ENCODE peak calls at places on chromosome 10, in seven cellular contexts. J is mesenchymal stem cell, C is neuronal stem cell, Z is mesendoderm, I is H9, P is H1, W is trophoblast cell. H is an unnamed sample.

GRCh38 chr10:50917486-50917885 is 32.1 kb upstream of the A1CF start:
- DNase-seq in I (no peak), W (peak), J (peak), P (no peak), Z (no peak), C (no peak), H (peak)

GRCh38 chr10:35690534-35690933 is 48.4 kb upstream of the FZD8 start:
- DNase-seq in P (no peak), I (no peak), Z (no peak), J (no peak), C (no peak), W (no peak), H (no peak)

GRCh38 chr10:95792874-95793285 is 36.9 kb downstream of the ENTPD1 start:
- DNase-seq in J (no peak), Z (peak), W (peak), P (no peak), I (no peak), C (no peak), H (peak)

GRCh38 chr10:91797874-91798735 is at the start of gene TNKS2:
- DNase-seq in J (peak), P (peak), I (peak), Z (peak), W (peak), C (peak), H (peak)

GRCh38 chr10:15369642-15370211 is 1.4 kb downstream of the FAM171A1 start:
- DNase-seq in W (no peak), P (no peak), Z (no peak), J (peak), I (peak), C (no peak), H (no peak)

GRCh38 chr10:12521423-12521822 is 172.1 kb downstream of the CAMK1D start:
- DNase-seq in W (no peak), P (no peak), Z (no peak), C (no peak), J (no peak), I (no peak), H (no peak)

GRCh38 chr10:104559935-104560334 is 81.2 kb upstream of the SORCS3 start:
- DNase-seq in Z (no peak), C (no peak), I (no peak), W (no peak), J (no peak), P (no peak), H (no peak)

GRCh38 chr10:59991117-59991516 is 84.8 kb upstream of the CCDC6 start:
- DNase-seq in J (no peak), I (no peak), P (no peak), C (no peak), Z (no peak), W (no peak), H (no peak)

GRCh38 chr10:68362590-68362989 is 29.9 kb upstream of the PBLD start:
- DNase-seq in I (no peak), W (no peak), J (no peak), Z (no peak), P (no peak), C (no peak), H (no peak)

GRCh38 chr10:4780097-4780496 is 45.9 kb upstream of the AKR1E2 start:
- DNase-seq in C (no peak), I (no peak), J (no peak), P (no peak), Z (no peak), W (no peak), H (no peak)

GRCh38 chr10:72426982-72427381 is 72.3 kb upstream of the DNAJB12 start:
- DNase-seq in Z (peak), J (no peak), P (no peak), C (peak), W (no peak), I (peak), H (no peak)

GRCh38 chr10:5858811-5859210 is 30.9 kb downstream of the ANKRD16 start:
- DNase-seq in J (no peak), W (no peak), I (no peak), Z (no peak), P (no peak), C (no peak), H (no peak)
- H3K4ac ChIP-seq in J (no peak), W (no peak), I (no peak), Z (no peak), P (no peak), C (no peak), H (no peak)

GRCh38 chr10:27145937-27146336 is 8.2 kb downstream of the YME1L1 start:
- DNase-seq in P (no peak), Z (no peak), J (no peak), I (no peak), C (peak), W (no peak), H (no peak)
- H3K4ac ChIP-seq in P (no peak), Z (no peak), J (no peak), I (no peak), C (no peak), W (no peak), H (no peak)

DNA sequence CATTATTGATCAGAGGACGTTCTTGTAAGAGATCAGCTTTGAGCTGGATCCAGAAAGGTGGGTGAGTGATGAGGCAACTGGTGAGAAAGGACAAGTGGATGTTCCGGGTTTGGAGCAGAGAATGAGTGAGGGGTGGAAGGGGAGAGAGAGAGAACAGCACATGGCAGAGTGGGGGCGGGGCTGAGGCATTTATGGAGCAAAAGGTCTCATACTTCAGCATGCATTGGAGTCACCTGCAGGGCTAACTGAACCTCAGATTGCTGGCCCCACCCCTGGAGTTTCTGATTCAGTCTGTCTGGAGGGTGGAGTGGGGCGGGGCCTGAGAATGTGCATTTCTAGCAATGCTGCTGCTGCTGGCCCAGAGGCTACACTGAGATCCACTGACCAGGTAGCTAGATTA is 71.2 kb downstream of the GOLGA7B start:
- DNase-seq in J (no peak), W (no peak), Z (no peak), I (no peak), C (no peak), P (no peak), H (no peak)
- H3K4ac ChIP-seq in J (no peak), W (no peak), Z (no peak), I (no peak), C (no peak), P (no peak), H (no peak)

GRCh38 chr10:3072641-3073360 is 5.5 kb downstream of the PFKP start:
- DNase-seq in P (no peak), W (no peak), C (no peak), I (no peak), Z (no peak), J (no peak), H (no peak)
- H3K4ac ChIP-seq in P (no peak), W (peak), C (no peak), I (no peak), Z (no peak), J (no peak), H (no peak)

GRCh38 chr10:26318672-26319071 is 102.1 kb downstream of the GAD2 start:
- DNase-seq in C (no peak), P (no peak), I (no peak), W (no peak), J (no peak), Z (no peak), H (no peak)
- H3K4ac ChIP-seq in C (no peak), P (no peak), I (no peak), W (no peak), J (no peak), Z (no peak), H (no peak)

H was measured in IMR-90.